ENCODE peak calls at places on chromosomes 1 and 21, in ten cellular contexts. N, Y, Z, C, V, U, A, K, I and D are unnamed samples.

GRCh38 chr21:43692949-43693348 is 26.0 kb upstream of the PDXK start:
- DNase-seq in N (no peak), Y (no peak), Z (no peak), C (no peak), V (no peak), U (no peak), A (no peak), K (no peak), I (no peak), D (no peak)

GRCh38 chr1:10507111-10507879 is 32.5 kb downstream of the PEX14 start:
- DNase-seq in N (peak; percentile 65), Y (peak; percentile 65), Z (peak; percentile 83), C (no peak), V (peak; percentile 64), U (peak; percentile 31), A (peak; percentile 30), K (peak; percentile 45), I (peak; percentile 72), D (peak; percentile 44)

GRCh38 chr1:2382621-2383361 is 8.6 kb downstream of the MORN1 start:
- DNase-seq in N (peak; percentile 72), Y (peak; percentile 70), Z (peak; percentile 39), C (no peak), V (peak; percentile 47), U (no peak), A (peak; percentile 49), K (no peak), I (peak; percentile 25), D (no peak)

GRCh38 chr1:201495447-201496295 is 11.3 kb downstream of the CSRP1 start:
- DNase-seq in N (peak; percentile 33), Y (no peak), Z (no peak), C (no peak), V (peak; percentile 22), U (no peak), A (no peak), K (no peak), I (peak; percentile 77), D (no peak)

GRCh38 chr1:66271216-66271903 is 262.6 kb upstream of the SGIP1 start:
- DNase-seq in N (peak; percentile 28), Y (peak; percentile 78), Z (peak; percentile 68), C (peak; percentile 98), V (peak; percentile 55), U (peak; percentile 97), A (no peak), K (no peak), I (peak; percentile 94), D (no peak)

GRCh38 chr1:67355745-67356424 is 48.2 kb downstream of the IL12RB2 start:
- DNase-seq in N (no peak), Y (no peak), Z (no peak), C (peak; percentile 90), V (no peak), U (no peak), A (no peak), K (no peak), I (peak; percentile 94), D (no peak)

GRCh38 chr1:183198463-183198862 is 12.4 kb downstream of the LAMC2 start:
- DNase-seq in N (peak; percentile 10), Y (no peak), Z (no peak), C (peak; percentile 18), V (no peak), U (peak; percentile 53), A (no peak), K (no peak), I (peak; percentile 98), D (no peak)

GRCh38 chr1:14570514-14570913 is 28.0 kb upstream of the KAZN start:
- DNase-seq in N (no peak), Y (no peak), Z (no peak), C (peak; percentile 24), V (no peak), U (no peak), A (no peak), K (no peak), I (peak; percentile 2), D (no peak)

GRCh38 chr1:9816199-9816598 is 7.6 kb downstream of the CLSTN1 start:
- DNase-seq in N (no peak), Y (no peak), Z (no peak), C (no peak), V (no peak), U (no peak), A (no peak), K (no peak), I (no peak), D (no peak)

GRCh38 chr1:211829343-211830054 is 1.1 kb downstream of the LPGAT1 start:
- DNase-seq in N (peak; percentile 52), Y (peak; percentile 72), Z (peak; percentile 19), C (no peak), V (peak; percentile 28), U (no peak), A (peak; percentile 16), K (no peak), I (peak; percentile 23), D (no peak)

GRCh38 chr1:40658895-40659648 is 6.4 kb downstream of the RIMS3 start:
- DNase-seq in N (no peak), Y (no peak), Z (no peak), C (no peak), V (no peak), U (no peak), A (no peak), K (no peak), I (no peak), D (no peak)

GRCh38 chr1:109931189-109931672 is 20.6 kb downstream of the CSF1 start:
- DNase-seq in N (peak; percentile 98), Y (peak; percentile 41), Z (no peak), C (peak; percentile 40), V (peak; percentile 86), U (no peak), A (peak; percentile 81), K (no peak), I (no peak), D (no peak)

GRCh38 chr21:44712203-44713028 is 1.0 kb upstream of the TSPEAR start:
- DNase-seq in N (no peak), Y (no peak), Z (no peak), C (no peak), V (no peak), U (no peak), A (no peak), K (no peak), I (no peak), D (no peak)

GRCh38 chr1:64948905-64949833 is 17.2 kb downstream of the JAK1 start:
- DNase-seq in N (no peak), Y (no peak), Z (no peak), C (no peak), V (no peak), U (no peak), A (no peak), K (no peak), I (peak; percentile 74), D (no peak)

GRCh38 chr21:43727571-43728466 is 8.9 kb downstream of the PDXK start:
- DNase-seq in N (no peak), Y (peak; percentile 46), Z (peak; percentile 28), C (no peak), V (peak; percentile 47), U (no peak), A (no peak), K (no peak), I (no peak), D (no peak)

GRCh38 chr1:226135059-226135651 is 51.4 kb downstream of the ACBD3 start:
- DNase-seq in N (no peak), Y (no peak), Z (no peak), C (no peak), V (peak; percentile 88), U (no peak), A (no peak), K (no peak), I (peak; percentile 29), D (no peak)

GRCh38 chr1:56073206-56073605 is 506.2 kb downstream of the PLPP3 start:
- DNase-seq in N (no peak), Y (no peak), Z (no peak), C (no peak), V (no peak), U (no peak), A (no peak), K (no peak), I (no peak), D (no peak)

GRCh38 chr1:32963746-32964460 is 706 bp downstream of the RNF19B start:
- DNase-seq in N (peak; percentile 72), Y (peak; percentile 59), Z (peak; percentile 71), C (no peak), V (peak; percentile 59), U (no peak), A (peak; percentile 48), K (peak; percentile 41), I (peak; percentile 80), D (peak; percentile 70)

GRCh38 chr1:7953850-7954609 is 7.5 kb upstream of the PARK7 start:
- DNase-seq in N (no peak), Y (peak; percentile 76), Z (peak; percentile 98), C (peak; percentile 50), V (peak; percentile 95), U (no peak), A (no peak), K (peak; percentile 63), I (peak; percentile 65), D (peak; percentile 81)
- TF ChIP-seq CTCF in N (no peak), Y (no peak), Z (no peak), C (no peak), V (peak; percentile 7), U (no peak), A (no peak), K (no peak), I (no peak), D (no peak)

GRCh38 chr1:203038217-203038741 is 12.0 kb downstream of the PPFIA4 start:
- DNase-seq in N (no peak), Y (peak; percentile 45), Z (peak; percentile 28), C (peak; percentile 24), V (peak; percentile 20), U (no peak), A (no peak), K (no peak), I (peak; percentile 87), D (no peak)
- TF ChIP-seq CTCF in N (no peak), Y (no peak), Z (no peak), C (no peak), V (no peak), U (no peak), A (no peak), K (no peak), I (no peak), D (no peak)

DNA sequence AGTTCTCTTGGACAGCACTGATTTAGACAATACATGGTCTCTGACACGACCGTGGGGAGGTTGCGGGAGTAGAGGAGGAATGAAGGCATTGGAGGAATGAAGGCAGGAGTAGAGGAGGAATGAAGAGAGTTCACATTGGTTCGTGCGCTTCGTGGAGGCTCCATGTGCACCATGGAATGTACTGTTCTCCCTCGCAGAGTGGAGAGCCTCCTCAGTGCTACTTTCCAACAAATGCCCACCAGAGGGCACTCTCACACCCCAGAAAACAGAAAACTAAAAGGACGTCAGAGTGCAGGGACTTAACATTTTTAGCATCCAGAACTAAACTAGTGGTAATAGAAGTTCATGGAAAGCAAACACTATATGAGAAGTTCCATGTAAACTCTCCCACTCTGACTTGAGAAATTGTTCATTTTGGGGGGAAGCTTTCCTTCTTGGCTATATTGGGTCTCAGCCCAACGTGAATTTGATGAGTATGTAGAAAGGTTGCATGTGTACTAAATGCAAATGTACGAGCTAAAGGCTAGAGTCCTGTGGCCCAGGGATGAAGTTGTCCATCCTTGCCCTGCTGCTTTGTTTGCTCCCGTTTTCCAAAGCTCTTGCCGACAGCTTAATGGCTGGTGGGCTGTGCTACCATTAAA is 211.6 kb downstream of the LMX1A start:
- DNase-seq in N (peak; percentile 75), Y (no peak), Z (peak; percentile 43), C (peak; percentile 31), V (peak; percentile 62), U (peak; percentile 39), A (peak; percentile 54), K (no peak), I (peak; percentile 58), D (no peak)
- TF ChIP-seq CTCF in N (peak; percentile 77), Y (peak; percentile 74), Z (peak; percentile 79), C (peak; percentile 81), V (peak; percentile 59), U (peak; percentile 83), A (peak; percentile 91), K (peak; percentile 48), I (peak; percentile 84), D (peak; percentile 46)

GRCh38 chr1:184759651-184760050 is 5.0 kb upstream of the EDEM3 start:
- DNase-seq in N (no peak), Y (no peak), Z (no peak), C (no peak), V (no peak), U (no peak), A (no peak), K (no peak), I (no peak), D (no peak)
- TF ChIP-seq CTCF in N (no peak), Y (no peak), Z (no peak), C (no peak), V (no peak), U (no peak), A (no peak), K (no peak), I (no peak), D (no peak)